ENCODE peak calls at places on chromosome 11, in nine cellular contexts. One of them, this sample, is unnamed.

GRCh38 chr11:18145837-18146236 is 13.5 kb downstream of the MRGPRX3 start:
- ATAC-seq in T-cell: no peak
- ATAC-seq in activated CD8-positive, alpha-beta T cell treated with anti-CD3 and anti-CD28 coated beads, Interleukin-2, amount 10 ng/mL, durations not matched to agents 7 days and 5 days: no peak
- ATAC-seq in stimulated activated memory B cell treated with anti-CD40 and anti-IgM and Interleukin-4, amounts not matched to agents 10 μg/mL and 1 μg/mL and 100 μg/mL, for 72 hours: no peak
- ATAC-seq in heart right ventricle: no peak
- ATAC-seq in psoas muscle: no peak
- ATAC-seq in sciatic nerve: no peak
- ATAC-seq in stimulated activated naive CD8-positive, alpha-beta T cell treated with anti-CD3 and anti-CD28 coated beads, Interleukin-15, Interleukin-2, amounts not matched to agents 100 U/mL and 50 U/mL, for 24 hours: no peak
- ATAC-seq in pancreas: no peak
- ATAC-seq in this sample: no peak

GRCh38 chr11:77301510-77301909 is at the start of gene GDPD4:
- ATAC-seq in stimulated activated memory B cell treated with anti-CD40 and anti-IgM and Interleukin-4, amounts not matched to agents 10 μg/mL and 1 μg/mL and 100 μg/mL, for 72 hours: no peak
- ATAC-seq in stimulated activated naive CD8-positive, alpha-beta T cell treated with anti-CD3 and anti-CD28 coated beads, Interleukin-15, Interleukin-2, amounts not matched to agents 100 U/mL and 50 U/mL, for 24 hours: no peak
- ATAC-seq in heart right ventricle: no peak
- ATAC-seq in psoas muscle: no peak
- ATAC-seq in T-cell: no peak
- ATAC-seq in pancreas: no peak
- ATAC-seq in activated CD8-positive, alpha-beta T cell treated with anti-CD3 and anti-CD28 coated beads, Interleukin-2, amount 10 ng/mL, durations not matched to agents 7 days and 5 days: no peak
- ATAC-seq in sciatic nerve: no peak
- ATAC-seq in this sample: no peak

GRCh38 chr11:18264035-18264434 is 2.0 kb upstream of the SAA1 start:
- ATAC-seq in stimulated activated naive CD8-positive, alpha-beta T cell treated with anti-CD3 and anti-CD28 coated beads, Interleukin-15, Interleukin-2, amounts not matched to agents 100 U/mL and 50 U/mL, for 24 hours: no peak
- ATAC-seq in heart right ventricle: no peak
- ATAC-seq in stimulated activated memory B cell treated with anti-CD40 and anti-IgM and Interleukin-4, amounts not matched to agents 10 μg/mL and 1 μg/mL and 100 μg/mL, for 72 hours: no peak
- ATAC-seq in pancreas: no peak
- ATAC-seq in sciatic nerve: no peak
- ATAC-seq in activated CD8-positive, alpha-beta T cell treated with anti-CD3 and anti-CD28 coated beads, Interleukin-2, amount 10 ng/mL, durations not matched to agents 7 days and 5 days: no peak
- ATAC-seq in psoas muscle: no peak
- ATAC-seq in T-cell: no peak
- ATAC-seq in this sample: peak

GRCh38 chr11:72098741-72099140 is 4.4 kb downstream of the LAMTOR1 start:
- ATAC-seq in activated CD8-positive, alpha-beta T cell treated with anti-CD3 and anti-CD28 coated beads, Interleukin-2, amount 10 ng/mL, durations not matched to agents 7 days and 5 days: no peak
- ATAC-seq in sciatic nerve: no peak
- ATAC-seq in stimulated activated memory B cell treated with anti-CD40 and anti-IgM and Interleukin-4, amounts not matched to agents 10 μg/mL and 1 μg/mL and 100 μg/mL, for 72 hours: no peak
- ATAC-seq in T-cell: no peak
- ATAC-seq in stimulated activated naive CD8-positive, alpha-beta T cell treated with anti-CD3 and anti-CD28 coated beads, Interleukin-15, Interleukin-2, amounts not matched to agents 100 U/mL and 50 U/mL, for 24 hours: no peak
- ATAC-seq in pancreas: no peak
- ATAC-seq in psoas muscle: no peak
- ATAC-seq in heart right ventricle: no peak
- ATAC-seq in this sample: no peak

GRCh38 chr11:9362393-9362863 is 22.0 kb upstream of the IPO7 start:
- ATAC-seq in T-cell: no peak
- ATAC-seq in heart right ventricle: no peak
- ATAC-seq in stimulated activated naive CD8-positive, alpha-beta T cell treated with anti-CD3 and anti-CD28 coated beads, Interleukin-15, Interleukin-2, amounts not matched to agents 100 U/mL and 50 U/mL, for 24 hours: no peak
- ATAC-seq in pancreas: no peak
- ATAC-seq in psoas muscle: no peak
- ATAC-seq in activated CD8-positive, alpha-beta T cell treated with anti-CD3 and anti-CD28 coated beads, Interleukin-2, amount 10 ng/mL, durations not matched to agents 7 days and 5 days: no peak
- ATAC-seq in stimulated activated memory B cell treated with anti-CD40 and anti-IgM and Interleukin-4, amounts not matched to agents 10 μg/mL and 1 μg/mL and 100 μg/mL, for 72 hours: no peak
- ATAC-seq in sciatic nerve: no peak
- ATAC-seq in this sample: no peak

GRCh38 chr11:22478169-22478568 is 140.0 kb downstream of the SLC17A6 start:
- ATAC-seq in activated CD8-positive, alpha-beta T cell treated with anti-CD3 and anti-CD28 coated beads, Interleukin-2, amount 10 ng/mL, durations not matched to agents 7 days and 5 days: no peak
- ATAC-seq in heart right ventricle: no peak
- ATAC-seq in T-cell: no peak
- ATAC-seq in stimulated activated memory B cell treated with anti-CD40 and anti-IgM and Interleukin-4, amounts not matched to agents 10 μg/mL and 1 μg/mL and 100 μg/mL, for 72 hours: no peak
- ATAC-seq in sciatic nerve: no peak
- ATAC-seq in psoas muscle: no peak
- ATAC-seq in pancreas: peak
- ATAC-seq in stimulated activated naive CD8-positive, alpha-beta T cell treated with anti-CD3 and anti-CD28 coated beads, Interleukin-15, Interleukin-2, amounts not matched to agents 100 U/mL and 50 U/mL, for 24 hours: no peak
- ATAC-seq in this sample: no peak

GRCh38 chr11:17439316-17439782 is 37.3 kb downstream of the ABCC8 start:
- ATAC-seq in heart right ventricle: no peak
- ATAC-seq in T-cell: no peak
- ATAC-seq in activated CD8-positive, alpha-beta T cell treated with anti-CD3 and anti-CD28 coated beads, Interleukin-2, amount 10 ng/mL, durations not matched to agents 7 days and 5 days: no peak
- ATAC-seq in sciatic nerve: no peak
- ATAC-seq in stimulated activated memory B cell treated with anti-CD40 and anti-IgM and Interleukin-4, amounts not matched to agents 10 μg/mL and 1 μg/mL and 100 μg/mL, for 72 hours: no peak
- ATAC-seq in stimulated activated naive CD8-positive, alpha-beta T cell treated with anti-CD3 and anti-CD28 coated beads, Interleukin-15, Interleukin-2, amounts not matched to agents 100 U/mL and 50 U/mL, for 24 hours: peak
- ATAC-seq in psoas muscle: no peak
- ATAC-seq in pancreas: peak
- ATAC-seq in this sample: peak

GRCh38 chr11:43987384-43988039 is 45.1 kb downstream of the C11orf96 start:
- ATAC-seq in heart right ventricle: peak
- ATAC-seq in stimulated activated naive CD8-positive, alpha-beta T cell treated with anti-CD3 and anti-CD28 coated beads, Interleukin-15, Interleukin-2, amounts not matched to agents 100 U/mL and 50 U/mL, for 24 hours: no peak
- ATAC-seq in activated CD8-positive, alpha-beta T cell treated with anti-CD3 and anti-CD28 coated beads, Interleukin-2, amount 10 ng/mL, durations not matched to agents 7 days and 5 days: no peak
- ATAC-seq in sciatic nerve: peak
- ATAC-seq in stimulated activated memory B cell treated with anti-CD40 and anti-IgM and Interleukin-4, amounts not matched to agents 10 μg/mL and 1 μg/mL and 100 μg/mL, for 72 hours: no peak
- ATAC-seq in pancreas: peak
- ATAC-seq in T-cell: no peak
- ATAC-seq in psoas muscle: peak
- ATAC-seq in this sample: no peak

GRCh38 chr11:8631395-8632110 is 37.5 kb upstream of the STK33 start:
- ATAC-seq in T-cell: no peak
- ATAC-seq in stimulated activated memory B cell treated with anti-CD40 and anti-IgM and Interleukin-4, amounts not matched to agents 10 μg/mL and 1 μg/mL and 100 μg/mL, for 72 hours: no peak
- ATAC-seq in sciatic nerve: no peak
- ATAC-seq in psoas muscle: no peak
- ATAC-seq in stimulated activated naive CD8-positive, alpha-beta T cell treated with anti-CD3 and anti-CD28 coated beads, Interleukin-15, Interleukin-2, amounts not matched to agents 100 U/mL and 50 U/mL, for 24 hours: no peak
- ATAC-seq in pancreas: no peak
- ATAC-seq in activated CD8-positive, alpha-beta T cell treated with anti-CD3 and anti-CD28 coated beads, Interleukin-2, amount 10 ng/mL, durations not matched to agents 7 days and 5 days: no peak
- ATAC-seq in heart right ventricle: no peak
- ATAC-seq in this sample: no peak

GRCh38 chr11:65427691-65428577 is 5.3 kb downstream of the NEAT1 start:
- ATAC-seq in T-cell: no peak
- ATAC-seq in activated CD8-positive, alpha-beta T cell treated with anti-CD3 and anti-CD28 coated beads, Interleukin-2, amount 10 ng/mL, durations not matched to agents 7 days and 5 days: peak
- ATAC-seq in psoas muscle: peak
- ATAC-seq in heart right ventricle: peak
- ATAC-seq in pancreas: peak
- ATAC-seq in stimulated activated naive CD8-positive, alpha-beta T cell treated with anti-CD3 and anti-CD28 coated beads, Interleukin-15, Interleukin-2, amounts not matched to agents 100 U/mL and 50 U/mL, for 24 hours: peak
- ATAC-seq in sciatic nerve: peak
- ATAC-seq in stimulated activated memory B cell treated with anti-CD40 and anti-IgM and Interleukin-4, amounts not matched to agents 10 μg/mL and 1 μg/mL and 100 μg/mL, for 72 hours: no peak
- ATAC-seq in this sample: peak

GRCh38 chr11:128914216-128915147 is 23.3 kb downstream of the KCNJ5 start:
- ATAC-seq in heart right ventricle: peak
- ATAC-seq in T-cell: no peak
- ATAC-seq in pancreas: no peak
- ATAC-seq in activated CD8-positive, alpha-beta T cell treated with anti-CD3 and anti-CD28 coated beads, Interleukin-2, amount 10 ng/mL, durations not matched to agents 7 days and 5 days: no peak
- ATAC-seq in psoas muscle: no peak
- ATAC-seq in stimulated activated naive CD8-positive, alpha-beta T cell treated with anti-CD3 and anti-CD28 coated beads, Interleukin-15, Interleukin-2, amounts not matched to agents 100 U/mL and 50 U/mL, for 24 hours: no peak
- ATAC-seq in sciatic nerve: no peak
- ATAC-seq in stimulated activated memory B cell treated with anti-CD40 and anti-IgM and Interleukin-4, amounts not matched to agents 10 μg/mL and 1 μg/mL and 100 μg/mL, for 72 hours: no peak
- ATAC-seq in this sample: no peak

GRCh38 chr11:69603163-69603836 is 37.7 kb upstream of the CCND1 start:
- ATAC-seq in stimulated activated memory B cell treated with anti-CD40 and anti-IgM and Interleukin-4, amounts not matched to agents 10 μg/mL and 1 μg/mL and 100 μg/mL, for 72 hours: no peak
- ATAC-seq in psoas muscle: no peak
- ATAC-seq in T-cell: no peak
- ATAC-seq in heart right ventricle: no peak
- ATAC-seq in activated CD8-positive, alpha-beta T cell treated with anti-CD3 and anti-CD28 coated beads, Interleukin-2, amount 10 ng/mL, durations not matched to agents 7 days and 5 days: no peak
- ATAC-seq in sciatic nerve: no peak
- ATAC-seq in stimulated activated naive CD8-positive, alpha-beta T cell treated with anti-CD3 and anti-CD28 coated beads, Interleukin-15, Interleukin-2, amounts not matched to agents 100 U/mL and 50 U/mL, for 24 hours: no peak
- ATAC-seq in pancreas: no peak
- ATAC-seq in this sample: no peak

GRCh38 chr11:116294630-116295029 is 478.2 kb downstream of the BUD13 start:
- ATAC-seq in activated CD8-positive, alpha-beta T cell treated with anti-CD3 and anti-CD28 coated beads, Interleukin-2, amount 10 ng/mL, durations not matched to agents 7 days and 5 days: no peak
- ATAC-seq in psoas muscle: no peak
- ATAC-seq in T-cell: no peak
- ATAC-seq in stimulated activated memory B cell treated with anti-CD40 and anti-IgM and Interleukin-4, amounts not matched to agents 10 μg/mL and 1 μg/mL and 100 μg/mL, for 72 hours: no peak
- ATAC-seq in stimulated activated naive CD8-positive, alpha-beta T cell treated with anti-CD3 and anti-CD28 coated beads, Interleukin-15, Interleukin-2, amounts not matched to agents 100 U/mL and 50 U/mL, for 24 hours: no peak
- ATAC-seq in heart right ventricle: no peak
- ATAC-seq in sciatic nerve: no peak
- ATAC-seq in pancreas: peak
- ATAC-seq in this sample: no peak

GRCh38 chr11:63017306-63017974 is 1.8 kb upstream of the SLC22A8 start:
- ATAC-seq in activated CD8-positive, alpha-beta T cell treated with anti-CD3 and anti-CD28 coated beads, Interleukin-2, amount 10 ng/mL, durations not matched to agents 7 days and 5 days: no peak
- ATAC-seq in psoas muscle: no peak
- ATAC-seq in pancreas: peak
- ATAC-seq in heart right ventricle: no peak
- ATAC-seq in T-cell: no peak
- ATAC-seq in sciatic nerve: no peak
- ATAC-seq in stimulated activated memory B cell treated with anti-CD40 and anti-IgM and Interleukin-4, amounts not matched to agents 10 μg/mL and 1 μg/mL and 100 μg/mL, for 72 hours: no peak
- ATAC-seq in stimulated activated naive CD8-positive, alpha-beta T cell treated with anti-CD3 and anti-CD28 coated beads, Interleukin-15, Interleukin-2, amounts not matched to agents 100 U/mL and 50 U/mL, for 24 hours: no peak
- ATAC-seq in this sample: no peak

GRCh38 chr11:87006035-87006434 is 31.7 kb upstream of the TMEM135 start:
- ATAC-seq in activated CD8-positive, alpha-beta T cell treated with anti-CD3 and anti-CD28 coated beads, Interleukin-2, amount 10 ng/mL, durations not matched to agents 7 days and 5 days: no peak
- ATAC-seq in stimulated activated memory B cell treated with anti-CD40 and anti-IgM and Interleukin-4, amounts not matched to agents 10 μg/mL and 1 μg/mL and 100 μg/mL, for 72 hours: no peak
- ATAC-seq in psoas muscle: no peak
- ATAC-seq in T-cell: no peak
- ATAC-seq in pancreas: no peak
- ATAC-seq in heart right ventricle: no peak
- ATAC-seq in stimulated activated naive CD8-positive, alpha-beta T cell treated with anti-CD3 and anti-CD28 coated beads, Interleukin-15, Interleukin-2, amounts not matched to agents 100 U/mL and 50 U/mL, for 24 hours: no peak
- ATAC-seq in sciatic nerve: no peak
- ATAC-seq in this sample: no peak

GRCh38 chr11:134656861-134657540 is 245.0 kb upstream of the B3GAT1 start:
- ATAC-seq in pancreas: no peak
- ATAC-seq in heart right ventricle: no peak
- ATAC-seq in stimulated activated memory B cell treated with anti-CD40 and anti-IgM and Interleukin-4, amounts not matched to agents 10 μg/mL and 1 μg/mL and 100 μg/mL, for 72 hours: no peak
- ATAC-seq in sciatic nerve: peak
- ATAC-seq in activated CD8-positive, alpha-beta T cell treated with anti-CD3 and anti-CD28 coated beads, Interleukin-2, amount 10 ng/mL, durations not matched to agents 7 days and 5 days: no peak
- ATAC-seq in psoas muscle: no peak
- ATAC-seq in T-cell: no peak
- ATAC-seq in stimulated activated naive CD8-positive, alpha-beta T cell treated with anti-CD3 and anti-CD28 coated beads, Interleukin-15, Interleukin-2, amounts not matched to agents 100 U/mL and 50 U/mL, for 24 hours: no peak
- ATAC-seq in this sample: no peak

GRCh38 chr11:128469220-128469619 is 118.1 kb downstream of the ETS1 start:
- ATAC-seq in sciatic nerve: no peak
- ATAC-seq in pancreas: no peak
- ATAC-seq in psoas muscle: no peak
- ATAC-seq in heart right ventricle: no peak
- ATAC-seq in T-cell: no peak
- ATAC-seq in activated CD8-positive, alpha-beta T cell treated with anti-CD3 and anti-CD28 coated beads, Interleukin-2, amount 10 ng/mL, durations not matched to agents 7 days and 5 days: no peak
- ATAC-seq in stimulated activated memory B cell treated with anti-CD40 and anti-IgM and Interleukin-4, amounts not matched to agents 10 μg/mL and 1 μg/mL and 100 μg/mL, for 72 hours: peak
- ATAC-seq in stimulated activated naive CD8-positive, alpha-beta T cell treated with anti-CD3 and anti-CD28 coated beads, Interleukin-15, Interleukin-2, amounts not matched to agents 100 U/mL and 50 U/mL, for 24 hours: no peak
- ATAC-seq in this sample: peak

GRCh38 chr11:127055240-127055639 is 54.7 kb upstream of the KIRREL3 start:
- ATAC-seq in pancreas: no peak
- ATAC-seq in psoas muscle: no peak
- ATAC-seq in stimulated activated memory B cell treated with anti-CD40 and anti-IgM and Interleukin-4, amounts not matched to agents 10 μg/mL and 1 μg/mL and 100 μg/mL, for 72 hours: no peak
- ATAC-seq in sciatic nerve: no peak
- ATAC-seq in T-cell: no peak
- ATAC-seq in stimulated activated naive CD8-positive, alpha-beta T cell treated with anti-CD3 and anti-CD28 coated beads, Interleukin-15, Interleukin-2, amounts not matched to agents 100 U/mL and 50 U/mL, for 24 hours: no peak
- ATAC-seq in heart right ventricle: no peak
- ATAC-seq in activated CD8-positive, alpha-beta T cell treated with anti-CD3 and anti-CD28 coated beads, Interleukin-2, amount 10 ng/mL, durations not matched to agents 7 days and 5 days: no peak
- ATAC-seq in this sample: no peak

GRCh38 chr11:27039873-27040272 is 742 bp upstream of the BBOX1 start:
- ATAC-seq in stimulated activated memory B cell treated with anti-CD40 and anti-IgM and Interleukin-4, amounts not matched to agents 10 μg/mL and 1 μg/mL and 100 μg/mL, for 72 hours: no peak
- ATAC-seq in psoas muscle: no peak
- ATAC-seq in heart right ventricle: no peak
- ATAC-seq in T-cell: no peak
- ATAC-seq in stimulated activated naive CD8-positive, alpha-beta T cell treated with anti-CD3 and anti-CD28 coated beads, Interleukin-15, Interleukin-2, amounts not matched to agents 100 U/mL and 50 U/mL, for 24 hours: no peak
- ATAC-seq in activated CD8-positive, alpha-beta T cell treated with anti-CD3 and anti-CD28 coated beads, Interleukin-2, amount 10 ng/mL, durations not matched to agents 7 days and 5 days: no peak
- ATAC-seq in sciatic nerve: no peak
- ATAC-seq in pancreas: no peak
- ATAC-seq in this sample: no peak